ENCODE peak calls at places on chromosomes 12 and 14, in eight cellular contexts. K is uterus; Y is pancreas; P is CD4-positive, CD25-positive, alpha-beta regulatory T cell; S is adrenal gland; H is spleen; G is SJSA1; A is fibroblast of lung. I is an unnamed sample.

GRCh38 chr12:45299132-45299692 is 83.3 kb downstream of the ANO6 start:
- DNase-seq in Y (no peak), H (no peak), A (peak; percentile 75), K (no peak), P (no peak), S (no peak), G (peak; percentile 75), I (no peak)

GRCh38 chr12:52280796-52281560 is 6.5 kb downstream of the KRT86 start:
- DNase-seq in K (peak; percentile 46), S (peak; percentile 36), H (peak; percentile 61), Y (peak; percentile 62), A (peak; percentile 98), G (peak; percentile 97), P (no peak), I (peak; percentile 76)

GRCh38 chr14:86779416-86779815 is 1213.6 kb downstream of the GALC start:
- DNase-seq in G (no peak), P (no peak), Y (no peak), K (no peak), S (no peak), A (peak; percentile 47), H (no peak), I (no peak)

GRCh38 chr12:79566452-79566851 is 124.3 kb downstream of the PAWR start:
- DNase-seq in K (no peak), P (no peak), H (no peak), Y (no peak), S (no peak), A (peak; percentile 49), G (peak; percentile 53), I (no peak)

GRCh38 chr12:107402041-107403022 is 283.3 kb upstream of the PWP1 start:
- DNase-seq in G (peak; percentile 38), S (peak; percentile 66), A (peak; percentile 65), Y (peak; percentile 60), K (no peak), P (peak; percentile 77), H (no peak), I (no peak)

GRCh38 chr12:53994268-53994690 is 5.7 kb upstream of the HOXC9 start:
- DNase-seq in Y (no peak), A (no peak), H (peak; percentile 70), P (no peak), K (no peak), G (peak; percentile 71), S (no peak), I (no peak)

GRCh38 chr14:37698840-37699777 is 103.7 kb downstream of the TTC6 start:
- DNase-seq in S (no peak), Y (no peak), H (no peak), P (no peak), G (no peak), K (no peak), A (no peak), I (no peak)

GRCh38 chr12:12423367-12423766 is 66.5 kb downstream of the BORCS5 start:
- DNase-seq in G (no peak), A (no peak), P (no peak), S (no peak), Y (no peak), K (no peak), H (no peak), I (no peak)

GRCh38 chr14:92863281-92863680 is 59.7 kb upstream of the CHGA start:
- DNase-seq in P (no peak), G (no peak), K (no peak), S (no peak), A (no peak), H (no peak), Y (no peak), I (no peak)

GRCh38 chr14:81521356-81521755 is 12.3 kb downstream of the SEL1L start:
- DNase-seq in S (no peak), P (no peak), A (no peak), G (no peak), Y (no peak), K (no peak), H (no peak), I (no peak)

GRCh38 chr14:59583755-59584154 is 7.1 kb upstream of the CCDC175 start:
- DNase-seq in K (no peak), Y (no peak), G (no peak), P (no peak), A (peak; percentile 68), S (no peak), H (no peak), I (no peak)

GRCh38 chr14:68461086-68461485 is 331.8 kb downstream of the ZFP36L1 start:
- DNase-seq in G (no peak), K (no peak), P (no peak), Y (no peak), A (no peak), H (no peak), S (no peak), I (no peak)

GRCh38 chr14:61730756-61731373 is 31.4 kb upstream of the SNAPC1 start:
- DNase-seq in K (no peak), S (no peak), H (no peak), P (peak; percentile 50), A (no peak), G (no peak), Y (no peak), I (no peak)

GRCh38 chr12:29428630-29429029 is 47.7 kb upstream of the ERGIC2 start:
- DNase-seq in H (no peak), A (peak; percentile 60), G (no peak), Y (peak; percentile 16), P (no peak), K (no peak), S (no peak), I (no peak)

GRCh38 chr14:48275301-48275700 is 599.9 kb upstream of the MDGA2 start:
- DNase-seq in A (peak; percentile 2), S (no peak), P (no peak), H (no peak), G (no peak), K (no peak), Y (no peak), I (no peak)

GRCh38 chr14:92760524-92760805 is 12.0 kb upstream of the LGMN start:
- DNase-seq in G (peak; percentile 24), K (no peak), P (no peak), S (no peak), H (no peak), A (peak; percentile 50), Y (no peak), I (no peak)

GRCh38 chr12:124663771-124664366 is 96.5 kb upstream of the NCOR2 start:
- DNase-seq in H (no peak), Y (no peak), S (no peak), A (peak; percentile 55), G (peak; percentile 64), K (no peak), P (no peak), I (no peak)

GRCh38 chr14:90846511-90846910 is 30.3 kb upstream of the TTC7B start:
- DNase-seq in K (no peak), H (no peak), P (no peak), G (no peak), S (no peak), Y (no peak), A (peak; percentile 70), I (no peak)

GRCh38 chr14:86683525-86683924 is 1153.6 kb downstream of the FLRT2 start:
- DNase-seq in H (no peak), Y (no peak), G (peak; percentile 1), S (no peak), A (no peak), P (no peak), K (no peak), I (no peak)

GRCh38 chr12:26555139-26555538 is 277.9 kb downstream of the ITPR2 start:
- DNase-seq in H (no peak), Y (no peak), P (no peak), K (no peak), G (no peak), A (peak; percentile 66), S (no peak), I (no peak)

DNA sequence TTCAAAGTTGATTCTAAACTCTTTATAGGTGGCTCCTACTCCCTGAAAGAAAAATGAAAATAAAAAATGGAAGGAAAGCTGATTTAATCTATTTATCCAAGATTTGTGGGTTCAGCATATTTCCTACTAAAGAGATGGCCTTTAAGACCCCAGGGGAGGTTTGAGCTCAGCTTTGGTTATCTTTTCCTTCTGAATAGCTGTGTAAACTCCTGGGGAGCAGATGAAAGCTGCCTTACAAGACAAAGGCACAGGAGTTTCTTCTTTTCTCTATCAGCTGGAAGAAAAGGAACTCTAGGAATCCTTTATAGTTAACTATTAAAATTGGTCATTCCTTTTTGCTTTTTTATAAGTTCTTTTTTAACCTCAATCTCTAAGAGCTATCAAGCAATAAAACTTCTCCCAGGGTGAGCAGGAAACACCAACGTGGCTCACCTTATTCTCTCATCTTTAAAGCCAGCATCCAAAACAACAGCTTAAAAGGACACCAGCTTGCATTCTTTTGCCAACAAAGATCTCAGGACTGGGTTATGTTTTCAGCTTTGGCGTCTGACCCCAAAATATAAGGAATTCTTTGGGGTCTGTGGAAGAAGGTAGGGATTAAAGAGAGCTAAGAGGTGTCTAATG is 371.7 kb upstream of the KITLG start:
- DNase-seq in G (no peak), A (no peak), Y (no peak), S (no peak), P (no peak), K (no peak), H (no peak), I (no peak)
- H3K4me3 ChIP-seq in G (no peak overlapping the region), A (no peak overlapping the region), Y (no peak overlapping the region), S (no peak overlapping the region), P (no peak overlapping the region), K (no peak overlapping the region), H (no peak overlapping the region), I (no peak overlapping the region)

DNA sequence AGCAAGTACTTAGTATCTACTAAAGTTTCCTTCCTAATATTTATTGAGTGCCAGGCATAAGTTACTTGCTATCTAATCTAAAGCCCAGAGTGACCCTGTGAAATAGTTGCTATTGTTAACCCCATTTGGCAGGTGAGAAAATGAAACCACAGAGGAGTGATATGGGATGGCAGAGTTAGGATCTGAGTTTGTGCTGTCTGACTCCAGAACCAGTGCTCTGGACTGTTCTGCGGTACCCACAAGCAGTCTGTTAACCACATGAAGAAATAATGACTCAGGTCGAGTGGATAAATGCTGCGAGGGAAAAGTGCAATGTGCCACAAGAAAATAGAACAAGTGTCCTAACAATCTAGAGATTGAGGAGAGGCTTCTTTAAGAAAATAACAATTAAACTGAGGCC is 60.7 kb upstream of the GZMB start:
- DNase-seq in G (no peak), K (no peak), Y (no peak), H (no peak), P (no peak), S (no peak), A (no peak), I (no peak)
- H3K27ac ChIP-seq in G (no peak overlapping the region), K (no peak overlapping the region), Y (no peak overlapping the region), H (peak overlapping the region; percentile 19), P (no peak overlapping the region), S (no peak overlapping the region), A (no peak overlapping the region), I (no peak overlapping the region)

DNA sequence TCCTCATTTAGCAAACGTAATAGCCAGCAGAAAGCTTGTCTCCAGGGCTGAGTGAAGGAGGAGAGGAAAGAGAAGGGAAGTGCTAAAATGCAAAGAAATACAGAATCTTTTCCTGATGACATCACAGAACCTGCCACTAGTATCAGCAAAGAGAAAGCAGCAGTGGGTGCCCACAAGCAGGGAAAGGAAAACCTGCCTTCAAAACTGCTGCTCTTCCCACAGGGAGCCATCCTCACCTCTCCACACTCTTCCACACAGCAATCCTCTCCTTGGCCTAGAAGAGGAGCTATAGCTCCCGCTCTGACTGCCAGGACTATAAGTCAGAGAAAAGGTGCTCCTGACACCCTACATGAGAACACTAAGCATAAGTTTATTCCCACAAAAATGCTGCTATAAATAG is 11.3 kb downstream of the MED13L start:
- DNase-seq in Y (no peak), H (no peak), A (peak; percentile 61), K (no peak), P (no peak), G (no peak), S (no peak), I (no peak)
- H3K4me1 ChIP-seq in Y (peaks cover 53% of the 10 kb centered on the region), H (peaks cover 100% of the 10 kb centered on the region), A (peaks cover 10% of the 10 kb centered on the region), K (no peaks in the 10 kb centered on the region), P (peaks cover 16% of the 10 kb centered on the region), G (peaks cover 51% of the 10 kb centered on the region), S (peaks cover 20% of the 10 kb centered on the region), I (peaks cover 20% of the 10 kb centered on the region)

GRCh38 chr12:57367121-57367520 is 63.7 kb downstream of the R3HDM2 start:
- DNase-seq in G (peak; percentile 66), A (no peak), Y (no peak), P (no peak), S (no peak), H (no peak), K (no peak), I (no peak)
- H3K4me3 ChIP-seq in G (no peak overlapping the region), A (no peak overlapping the region), Y (no peak overlapping the region), P (no peak overlapping the region), S (no peak overlapping the region), H (no peak overlapping the region), K (no peak overlapping the region), I (no peak overlapping the region)